ENCODE peak calls at places on chromosomes 1 and 21, in five cellular contexts. Y is WTC11, R is A549, I is SK-N-SH, T is K562. M is an unnamed sample.
A peak's percentile ranks its signal among the peaks of the same experiment; 100 is the strongest.

GRCh38 chr1:78114034-78114956 is 68.5 kb downstream of the GIPC2 start:
- DNase-seq in Y (peak; percentile 32), I (peak; percentile 54), T (peak; percentile 38), R (peak; percentile 48), M (peak; percentile 93)

GRCh38 chr1:61247051-61247854 is 164.9 kb downstream of the NFIA start:
- DNase-seq in T (no peak), I (no peak), R (no peak), Y (no peak), M (no peak)

GRCh38 chr1:161223805-161224694 is 622 bp upstream of the APOA2 start:
- DNase-seq in R (no peak), T (peak; percentile 43), Y (no peak), I (no peak), M (no peak)

GRCh38 chr1:246961939-246962373 is 30.2 kb upstream of the AHCTF1 start:
- DNase-seq in Y (no peak), R (no peak), T (no peak), I (no peak), M (peak; percentile 12)

GRCh38 chr1:40684669-40685068 is 6.8 kb upstream of the NFYC start:
- DNase-seq in Y (no peak), R (no peak), I (no peak), T (no peak), M (no peak)

GRCh38 chr1:75614455-75615379 is 3.8 kb upstream of the SLC44A5 start:
- DNase-seq in Y (peak; percentile 82), T (peak; percentile 24), I (peak; percentile 86), R (peak; percentile 53), M (peak; percentile 81)

GRCh38 chr1:91583326-91583755 is 82.7 kb downstream of the CDC7 start:
- DNase-seq in T (no peak), R (no peak), I (no peak), Y (no peak), M (no peak)

GRCh38 chr1:228004331-228004871 is 2.4 kb upstream of the WNT3A start:
- DNase-seq in Y (peak; percentile 50), T (peak; percentile 65), R (peak; percentile 62), I (peak; percentile 67), M (no peak)

GRCh38 chr1:17438176-17438976 is 1.1 kb downstream of the RCC2 start:
- DNase-seq in Y (peak; percentile 65), T (peak; percentile 77), I (peak; percentile 83), R (no peak), M (peak; percentile 69)

GRCh38 chr1:14739433-14739832 is 140.9 kb downstream of the KAZN start:
- DNase-seq in T (no peak), Y (no peak), I (no peak), R (no peak), M (no peak)

GRCh38 chr21:34630536-34631143 is 15.7 kb upstream of the RCAN1 start:
- DNase-seq in T (peak; percentile 75), R (peak; percentile 41), Y (no peak), I (peak; percentile 63), M (peak; percentile 62)

GRCh38 chr1:236603896-236604217 is 459 bp downstream of the HEATR1 start:
- DNase-seq in R (peak; percentile 14), Y (no peak), T (peak; percentile 44), I (peak; percentile 19), M (no peak)
- TF ChIP-seq MAX in R (no peak), Y (no peak), T (no peak), I (no peak), M (no peak)

GRCh38 chr1:23639460-23639859 is 52.1 kb upstream of the RPL11 start:
- DNase-seq in R (no peak), I (no peak), T (no peak), Y (no peak), M (no peak)
- TF ChIP-seq MAX in R (no peak), I (no peak), T (no peak), Y (no peak), M (no peak)

DNA sequence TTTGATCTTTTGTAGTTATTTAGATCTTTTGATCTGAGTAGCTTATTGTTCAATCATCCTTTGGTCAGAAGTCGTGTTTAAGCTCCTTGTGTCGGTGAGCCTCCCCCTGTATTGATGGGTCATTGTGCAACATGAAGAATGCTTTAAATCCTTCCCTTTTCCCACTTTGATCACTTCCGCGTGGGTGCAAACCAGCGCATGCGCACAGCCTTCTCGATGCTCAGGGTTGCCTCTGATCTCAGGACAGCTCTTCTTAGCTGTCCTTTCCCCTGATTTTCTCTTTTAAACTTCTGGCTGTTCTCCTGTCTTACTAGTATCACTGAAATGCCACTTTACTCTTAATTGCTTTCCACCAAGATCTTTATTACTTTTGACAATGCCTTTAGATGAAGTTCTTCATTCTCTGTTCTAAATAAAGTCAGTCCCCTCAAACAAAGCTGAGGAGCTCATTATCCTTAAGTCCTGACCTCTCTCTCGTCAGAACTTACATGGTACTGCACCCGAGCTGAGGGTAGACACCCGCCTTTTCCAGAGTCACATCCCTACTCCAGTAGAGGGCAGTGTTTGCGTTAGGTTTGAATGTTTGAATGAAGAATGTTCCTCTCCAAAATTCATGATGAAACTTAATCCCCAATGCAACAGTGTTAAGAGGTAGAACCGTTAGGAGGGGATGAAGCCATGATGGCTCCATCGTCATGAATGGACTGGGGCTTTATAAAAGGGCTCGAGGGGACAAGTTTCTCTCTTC is 547.9 kb upstream of the TMPRSS15 start:
- DNase-seq in T (no peak), R (no peak), Y (peak; percentile 50), I (peak; percentile 8), M (no peak)
- TF ChIP-seq MAX in T (no peak), R (no peak), Y (no peak), I (no peak), M (no peak)

DNA sequence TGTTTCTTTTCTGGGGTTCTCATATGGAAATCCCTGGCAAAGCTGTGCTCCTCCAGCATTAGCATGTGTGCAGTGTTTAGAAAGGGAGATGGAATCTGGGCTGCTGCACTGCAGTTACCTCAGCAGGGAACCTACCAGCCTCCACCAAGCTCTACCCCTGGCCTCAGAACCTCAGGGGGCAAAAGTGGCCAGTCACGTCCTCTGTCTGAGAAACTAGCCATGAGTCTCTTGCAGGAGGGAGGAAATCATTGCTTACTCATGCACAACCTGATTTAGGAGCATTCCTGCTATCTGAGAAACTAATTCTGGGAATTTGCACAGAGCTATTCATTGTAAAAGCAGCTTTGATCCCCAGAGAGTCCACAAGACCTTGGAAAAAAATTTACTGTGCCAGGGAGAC is 80.6 kb upstream of the IPO9 start:
- DNase-seq in T (no peak), I (no peak), Y (no peak), R (no peak), M (peak; percentile 84)
- TF ChIP-seq MAX in T (no peak), I (peak; percentile 63), Y (no peak), R (no peak), M (no peak)

GRCh38 chr1:41859686-41860085 is 59.0 kb downstream of the HIVEP3 start:
- DNase-seq in I (no peak), Y (no peak), R (no peak), T (no peak), M (no peak)

GRCh38 chr1:41861509-41862410 is 57.0 kb downstream of the HIVEP3 start:
- DNase-seq in R (no peak), Y (no peak), I (no peak), T (no peak), M (no peak)

GRCh38 chr1:41862411-41863221 is 56.1 kb downstream of the HIVEP3 start:
- DNase-seq in T (no peak), R (peak; percentile 49), Y (no peak), I (no peak), M (peak; percentile 76)

GRCh38 chr1:41860771-41861170 is 58.0 kb downstream of the HIVEP3 start:
- DNase-seq in Y (no peak), T (no peak), R (no peak), I (no peak), M (no peak)

GRCh38 chr1:41860214-41860613 is 58.5 kb downstream of the HIVEP3 start:
- DNase-seq in I (no peak), R (no peak), Y (no peak), T (no peak), M (no peak)
- TF ChIP-seq MAX in I (no peak), R (no peak), Y (no peak), T (no peak), M (no peak)

DNA sequence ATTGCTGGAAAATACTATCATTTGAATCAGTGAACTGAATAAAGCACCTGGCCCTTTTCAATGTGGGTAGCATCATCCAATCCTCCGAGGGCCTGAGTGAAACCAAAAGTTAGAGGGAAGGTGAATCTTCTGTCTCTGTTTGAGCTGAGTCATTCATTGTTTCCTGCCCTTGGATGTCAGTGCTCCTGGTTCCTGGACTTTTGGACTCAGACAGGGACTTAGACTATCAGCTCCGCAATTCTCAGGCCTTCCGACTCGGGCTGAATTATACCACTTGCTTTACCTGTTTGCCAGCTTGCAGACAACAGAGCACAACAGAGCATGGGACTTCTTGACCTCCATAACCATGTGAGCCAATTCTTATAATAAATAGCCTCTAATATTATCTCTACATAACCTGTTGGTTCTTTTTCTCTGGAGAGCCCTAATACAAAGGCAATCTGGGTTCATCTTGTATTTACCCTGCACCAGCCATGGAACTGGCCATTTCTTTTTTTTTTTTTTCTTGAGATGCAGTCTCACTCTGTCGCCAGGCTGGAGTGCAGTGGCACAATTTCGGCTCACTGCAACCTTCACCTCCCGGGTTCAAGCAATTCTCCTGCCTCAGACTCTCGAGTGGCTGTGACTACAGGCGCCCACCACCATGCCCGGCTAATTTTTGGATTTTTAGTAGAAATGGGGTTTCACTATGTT is 19.2 kb upstream of the VASH2 start:
- DNase-seq in Y (no peak), R (peak; percentile 54), T (no peak), I (no peak), M (no peak)
- TF ChIP-seq MAX in Y (no peak), R (no peak), T (no peak), I (no peak), M (no peak)

DNA sequence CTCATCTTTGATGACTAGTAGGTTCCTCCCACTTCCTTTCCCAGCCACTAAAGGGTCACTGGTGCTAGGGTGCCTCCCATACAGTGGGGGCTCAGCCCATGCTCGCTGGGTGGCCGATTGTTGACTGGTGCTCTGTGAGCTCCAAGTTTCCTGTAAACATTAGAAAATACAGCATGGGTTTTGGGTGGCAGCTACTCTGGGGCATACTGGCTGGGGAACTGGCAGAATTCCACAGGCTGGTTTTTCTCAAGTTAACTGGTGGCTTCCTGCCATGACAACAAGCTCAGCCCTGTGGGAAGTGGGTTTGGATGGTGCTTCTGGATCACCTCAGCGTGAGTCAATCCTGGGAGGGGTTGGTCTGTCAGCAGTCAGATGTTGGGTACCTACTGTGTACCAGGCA is 28.7 kb upstream of the CRNN start:
- DNase-seq in T (no peak), R (no peak), Y (no peak), I (no peak), M (peak; percentile 33)
- TF ChIP-seq MAX in T (no peak), R (no peak), Y (no peak), I (no peak), M (no peak)